ENCODE peak calls at places on chromosomes 12 and 14, in four cellular contexts. Z, U, T and C are unnamed samples.

GRCh38 chr14:24178399-24179178 is 6.7 kb downstream of the REC8 start:
- DNase-seq in T (no peak), Z (no peak), U (no peak), C (no peak)

GRCh38 chr12:5017638-5018348 is 25.9 kb upstream of the KCNA5 start:
- DNase-seq in Z (no peak), T (no peak), U (no peak), C (no peak)

GRCh38 chr12:5965950-5966383 is 20.9 kb upstream of the ANO2 start:
- DNase-seq in T (peak), U (peak), Z (peak), C (peak)

GRCh38 chr12:51190820-51191219 is 17.9 kb upstream of the TFCP2 start:
- DNase-seq in U (no peak), Z (no peak), T (no peak), C (peak)

GRCh38 chr14:90382491-90383125 is 14.2 kb upstream of the CALM1 start:
- DNase-seq in Z (peak), T (no peak), U (peak), C (peak)

GRCh38 chr12:64452559-64453329 is 824 bp downstream of the TBK1 start:
- DNase-seq in U (no peak), T (peak), Z (no peak), C (peak)

GRCh38 chr12:33180921-33181320 is 258.7 kb downstream of the SYT10 start:
- DNase-seq in T (no peak), Z (no peak), U (no peak), C (no peak)

GRCh38 chr14:73125746-73126145 is 10.6 kb upstream of the PSEN1 start:
- DNase-seq in T (no peak), Z (no peak), U (no peak), C (no peak)

GRCh38 chr14:68598621-68599447 is 194.0 kb downstream of the ZFP36L1 start:
- DNase-seq in Z (peak), T (peak), U (peak), C (peak)

GRCh38 chr12:2401040-2401439 is 348.3 kb downstream of the CACNA1C start:
- DNase-seq in Z (no peak), U (no peak), T (no peak), C (no peak)

GRCh38 chr12:76113800-76114757 is 29.6 kb upstream of the NAP1L1 start:
- DNase-seq in T (no peak), U (no peak), Z (no peak), C (no peak)

GRCh38 chr12:106918746-106919145 is 37.0 kb upstream of the TMEM263 start:
- DNase-seq in U (no peak), T (no peak), Z (no peak), C (peak)

GRCh38 chr14:95562892-95563685 is 28.2 kb downstream of the GLRX5 start:
- DNase-seq in Z (no peak), U (no peak), T (no peak), C (no peak)

GRCh38 chr14:63174760-63175191 is 29.5 kb upstream of the RHOJ start:
- DNase-seq in T (peak), U (no peak), Z (peak), C (peak)

GRCh38 chr12:50647479-50647878 is 116.4 kb upstream of the ATF1 start:
- DNase-seq in T (no peak), Z (peak), U (no peak), C (peak)

GRCh38 chr14:71266994-71267636 is 359.9 kb downstream of the PCNX1 start:
- DNase-seq in T (no peak), U (no peak), Z (no peak), C (peak)

GRCh38 chr12:7079826-7080125 is 12.5 kb downstream of the C1R start:
- DNase-seq in T (peak), Z (no peak), U (no peak), C (peak)

GRCh38 chr14:37150414-37150813 is 22.0 kb downstream of the SLC25A21 start:
- DNase-seq in Z (no peak), T (peak), U (no peak), C (no peak)

GRCh38 chr12:23847857-23848256 is 101.6 kb downstream of the SOX5 start:
- DNase-seq in T (no peak), Z (no peak), U (no peak), C (no peak)

GRCh38 chr14:21675566-21675965 is 1.9 kb upstream of the OR4E1 start:
- DNase-seq in Z (no peak), T (no peak), U (no peak), C (no peak)

GRCh38 chr14:92497391-92497790 is 16.2 kb upstream of the RIN3 start:
- DNase-seq in Z (no peak), U (no peak), T (no peak), C (no peak)

GRCh38 chr14:36503771-36504741 is 16.0 kb downstream of the NKX2-1 start:
- DNase-seq in U (peak), T (no peak), Z (no peak), C (no peak)

GRCh38 chr14:75917322-75918251 is 64.2 kb downstream of the TGFB3 start:
- DNase-seq in Z (no peak), U (no peak), T (no peak), C (no peak)

GRCh38 chr12:3366451-3367155 is 124.4 kb upstream of the PRMT8 start:
- DNase-seq in U (no peak), Z (peak), T (no peak), C (no peak)

GRCh38 chr14:25122188-25122587 is 72.2 kb upstream of the STXBP6 start:
- DNase-seq in Z (no peak), T (no peak), U (no peak), C (peak)

GRCh38 chr14:75044322-75044721 is 6.9 kb downstream of the MLH3 start:
- DNase-seq in T (no peak), U (no peak), Z (no peak), C (peak)

GRCh38 chr14:96629558-96630222 is 127.5 kb downstream of the PAPOLA start:
- DNase-seq in U (no peak), Z (no peak), T (no peak), C (no peak)

GRCh38 chr14:37403656-37404055 is 191.4 kb downstream of the FOXA1 start:
- DNase-seq in T (no peak), U (no peak), Z (no peak), C (no peak)

GRCh38 chr12:3362751-3363150 is 128.3 kb upstream of the PRMT8 start:
- DNase-seq in Z (peak), U (no peak), T (no peak), C (no peak)

GRCh38 chr14:37140176-37140575 is 32.2 kb downstream of the SLC25A21 start:
- DNase-seq in T (no peak), U (no peak), Z (no peak), C (no peak)

GRCh38 chr12:40953076-40953475 is 235.0 kb upstream of the PDZRN4 start:
- DNase-seq in Z (no peak), U (no peak), T (no peak), C (no peak)

GRCh38 chr12:5614206-5614605 is 182.3 kb downstream of the NTF3 start:
- DNase-seq in T (no peak), U (no peak), Z (no peak), C (no peak)

GRCh38 chr12:92138626-92139025 is 7.0 kb downstream of the BTG1 start:
- DNase-seq in T (no peak), Z (no peak), U (no peak), C (no peak)

GRCh38 chr12:13376627-13377373 is 180.3 kb downstream of the EMP1 start:
- DNase-seq in T (no peak), Z (no peak), U (no peak), C (no peak)
- TF ChIP-seq CTCF in T (no peak), Z (no peak), U (no peak), C (no peak)

GRCh38 chr12:114403044-114403689 is 2.8 kb downstream of the TBX5 start:
- DNase-seq in Z (no peak), T (no peak), U (no peak), C (peak)
- H3K4me3 ChIP-seq in Z (no peak), T (peak), U (no peak), C (peak)

DNA sequence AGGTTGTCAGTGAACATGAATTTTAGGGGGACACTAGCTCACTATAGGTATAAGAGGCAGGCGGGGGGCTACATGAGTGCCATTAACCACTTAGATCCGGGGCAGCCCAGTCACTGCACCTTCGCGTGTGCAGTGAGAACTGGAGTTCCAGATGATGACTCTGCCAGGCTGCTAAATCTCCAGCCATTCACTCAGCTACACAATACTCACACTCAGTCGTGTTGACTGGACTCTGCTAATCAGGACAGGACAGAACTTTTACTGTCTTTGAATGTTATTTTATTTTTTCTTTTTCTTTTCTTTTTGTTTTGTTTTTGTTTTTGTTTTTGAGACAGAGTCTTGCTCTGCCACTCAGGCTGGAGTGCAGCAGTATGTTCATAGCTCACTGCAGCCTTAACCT is 465.6 kb downstream of the AACS start:
- DNase-seq in T (no peak), U (no peak), Z (no peak), C (no peak)
- TF ChIP-seq CTCF in T (no peak), U (no peak), Z (no peak), C (no peak)

DNA sequence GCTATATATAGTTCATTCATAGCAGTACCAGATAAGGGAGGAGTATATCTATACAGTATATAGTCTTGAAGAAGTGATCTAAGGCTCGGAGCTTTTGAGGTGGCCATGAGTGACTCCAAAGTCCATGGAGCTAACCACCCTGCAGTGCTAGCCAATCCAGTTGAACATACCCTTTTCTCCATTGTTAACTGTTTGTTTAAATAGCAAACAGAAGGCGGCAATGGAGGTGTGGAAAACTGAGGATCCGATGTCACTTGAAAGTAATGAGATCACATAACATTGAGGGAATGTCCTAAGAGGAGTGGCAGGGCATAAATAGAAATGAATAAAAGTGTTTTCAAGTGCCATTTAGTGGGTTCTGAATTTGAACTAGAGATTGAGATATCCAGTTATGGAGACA is 12.4 kb upstream of the SNAPC1 start:
- DNase-seq in Z (no peak), U (no peak), T (no peak), C (no peak)
- H3K4me3 ChIP-seq in Z (no peak), U (no peak), T (peak), C (no peak)

DNA sequence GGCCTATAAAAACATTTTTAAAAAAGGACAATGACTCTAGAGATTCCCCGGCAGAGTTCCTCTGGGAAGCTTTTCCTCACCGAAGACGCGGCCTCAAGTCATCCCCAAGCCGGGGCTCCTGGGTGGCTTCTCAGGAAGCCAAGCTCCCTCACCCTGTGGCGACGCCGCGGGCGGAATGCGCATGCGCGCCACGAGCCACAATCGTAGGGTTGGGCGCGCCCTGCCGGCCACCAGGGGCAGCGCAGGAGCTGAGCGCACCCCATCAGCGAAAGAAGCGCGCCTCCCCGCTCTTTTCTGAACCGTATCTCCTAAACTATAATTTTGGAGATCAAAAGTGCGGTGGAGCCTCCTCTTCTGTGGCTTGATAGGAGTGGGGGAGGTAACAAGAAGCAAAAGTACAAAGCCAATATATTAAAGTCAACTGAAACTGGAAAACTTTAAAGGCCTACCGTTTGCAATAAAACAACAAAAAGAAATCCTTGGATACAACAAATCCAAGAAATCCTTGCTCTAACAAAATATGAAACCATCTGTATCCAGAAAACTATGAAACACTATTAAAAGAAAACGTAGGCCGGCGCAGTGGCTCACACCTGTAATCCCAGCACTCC is 17.4 kb upstream of the CHFR start:
- DNase-seq in T (no peak), Z (peak), U (peak), C (peak)
- TF ChIP-seq CTCF in T (peak), Z (peak), U (peak), C (peak)